ENCODE peak calls at places on chromosomes 1 and 21, in nine cellular contexts. One of them, this sample, is unnamed.

GRCh38 chr1:7912743-7913557 is 27.7 kb downstream of the TNFRSF9 start:
- DNase-seq in left lung: no peak
- DNase-seq in posterior vena cava: no peak
- DNase-seq in left cardiac atrium: no peak
- DNase-seq in amniotic stem cell: no peak
- DNase-seq in SK-MEL-5: no peak
- DNase-seq in naive thymus-derived CD8-positive, alpha-beta T cell: no peak
- DNase-seq in NCI-H1417: no peak
- DNase-seq in NAMALWA: no peak
- DNase-seq in this sample: no peak

GRCh38 chr21:45294509-45295291 is 7.0 kb upstream of the POFUT2 start:
- DNase-seq in posterior vena cava: peak; percentile 97
- DNase-seq in naive thymus-derived CD8-positive, alpha-beta T cell: no peak
- DNase-seq in amniotic stem cell: peak; percentile 95
- DNase-seq in left lung: peak; percentile 81
- DNase-seq in SK-MEL-5: no peak
- DNase-seq in NCI-H1417: no peak
- DNase-seq in NAMALWA: no peak
- DNase-seq in left cardiac atrium: peak; percentile 93
- DNase-seq in this sample: peak; percentile 97

GRCh38 chr1:214549604-214550338 is 1.6 kb downstream of the PTPN14 start:
- DNase-seq in amniotic stem cell: no peak
- DNase-seq in posterior vena cava: no peak
- DNase-seq in left lung: no peak
- DNase-seq in NCI-H1417: no peak
- DNase-seq in left cardiac atrium: no peak
- DNase-seq in SK-MEL-5: peak; percentile 17
- DNase-seq in NAMALWA: no peak
- DNase-seq in naive thymus-derived CD8-positive, alpha-beta T cell: no peak
- DNase-seq in this sample: no peak

GRCh38 chr1:234979316-234980223 is 149.1 kb downstream of the TOMM20 start:
- DNase-seq in left cardiac atrium: no peak
- DNase-seq in SK-MEL-5: no peak
- DNase-seq in naive thymus-derived CD8-positive, alpha-beta T cell: no peak
- DNase-seq in posterior vena cava: no peak
- DNase-seq in amniotic stem cell: no peak
- DNase-seq in NCI-H1417: no peak
- DNase-seq in NAMALWA: peak; percentile 62
- DNase-seq in left lung: no peak
- DNase-seq in this sample: peak; percentile 24

GRCh38 chr21:39518055-39518844 is 66.5 kb downstream of the SH3BGR start:
- DNase-seq in NCI-H1417: peak; percentile 86
- DNase-seq in posterior vena cava: no peak
- DNase-seq in left lung: no peak
- DNase-seq in SK-MEL-5: peak; percentile 66
- DNase-seq in left cardiac atrium: peak; percentile 47
- DNase-seq in amniotic stem cell: peak; percentile 14
- DNase-seq in naive thymus-derived CD8-positive, alpha-beta T cell: peak; percentile 73
- DNase-seq in NAMALWA: peak; percentile 81
- DNase-seq in this sample: no peak

GRCh38 chr1:59290173-59290954 is 6.5 kb upstream of the FGGY start:
- DNase-seq in NCI-H1417: peak; percentile 10
- DNase-seq in left cardiac atrium: peak; percentile 37
- DNase-seq in amniotic stem cell: no peak
- DNase-seq in naive thymus-derived CD8-positive, alpha-beta T cell: no peak
- DNase-seq in SK-MEL-5: peak; percentile 37
- DNase-seq in posterior vena cava: no peak
- DNase-seq in NAMALWA: peak; percentile 66
- DNase-seq in left lung: peak; percentile 59
- DNase-seq in this sample: peak; percentile 35

GRCh38 chr21:17900990-17901385 is 81.8 kb upstream of the C21orf91 start:
- DNase-seq in posterior vena cava: no peak
- DNase-seq in NAMALWA: no peak
- DNase-seq in amniotic stem cell: no peak
- DNase-seq in left cardiac atrium: no peak
- DNase-seq in SK-MEL-5: no peak
- DNase-seq in NCI-H1417: no peak
- DNase-seq in naive thymus-derived CD8-positive, alpha-beta T cell: no peak
- DNase-seq in left lung: no peak
- DNase-seq in this sample: no peak

GRCh38 chr1:204110894-204111633 is 38.1 kb downstream of the SOX13 start:
- DNase-seq in posterior vena cava: no peak
- DNase-seq in NCI-H1417: peak; percentile 47
- DNase-seq in left lung: no peak
- DNase-seq in SK-MEL-5: no peak
- DNase-seq in amniotic stem cell: no peak
- DNase-seq in naive thymus-derived CD8-positive, alpha-beta T cell: no peak
- DNase-seq in left cardiac atrium: no peak
- DNase-seq in NAMALWA: no peak
- DNase-seq in this sample: no peak

GRCh38 chr1:198359024-198359653 is 181.3 kb downstream of the ATP6V1G3 start:
- DNase-seq in naive thymus-derived CD8-positive, alpha-beta T cell: no peak
- DNase-seq in posterior vena cava: no peak
- DNase-seq in SK-MEL-5: peak; percentile 38
- DNase-seq in NAMALWA: peak; percentile 28
- DNase-seq in left cardiac atrium: no peak
- DNase-seq in NCI-H1417: no peak
- DNase-seq in amniotic stem cell: no peak
- DNase-seq in left lung: no peak
- DNase-seq in this sample: no peak

GRCh38 chr1:21896652-21897532 is 40.2 kb downstream of the HSPG2 start:
- DNase-seq in NAMALWA: no peak
- DNase-seq in left cardiac atrium: peak; percentile 88
- DNase-seq in posterior vena cava: peak; percentile 94
- DNase-seq in SK-MEL-5: no peak
- DNase-seq in amniotic stem cell: no peak
- DNase-seq in NCI-H1417: no peak
- DNase-seq in naive thymus-derived CD8-positive, alpha-beta T cell: no peak
- DNase-seq in left lung: no peak
- DNase-seq in this sample: peak; percentile 67